ENCODE peak calls at places on chromosomes 7 and 10, in five cellular contexts. One of them, this sample, is unnamed.

GRCh38 chr10:30893208-30893607 is 138.5 kb downstream of the ZNF438 start:
- DNase-seq in H1: no peak
- DNase-seq in NT2/D1: no peak
- DNase-seq in GM12878: no peak
- DNase-seq in HepG2: no peak
- DNase-seq in this sample: no peak

GRCh38 chr7:2982401-2982800 is 61.3 kb downstream of the CARD11 start:
- DNase-seq in NT2/D1: no peak
- DNase-seq in GM12878: no peak
- DNase-seq in H1: no peak
- DNase-seq in HepG2: no peak
- DNase-seq in this sample: no peak

GRCh38 chr7:45708046-45708950 is 134.1 kb downstream of the ADCY1 start:
- DNase-seq in HepG2: no peak
- DNase-seq in GM12878: no peak
- DNase-seq in NT2/D1: no peak
- DNase-seq in H1: no peak
- DNase-seq in this sample: no peak

GRCh38 chr7:151777913-151778670 is 98.8 kb downstream of the PRKAG2 start:
- DNase-seq in NT2/D1: no peak
- DNase-seq in GM12878: no peak
- DNase-seq in H1: no peak
- DNase-seq in HepG2: no peak
- DNase-seq in this sample: no peak

GRCh38 chr7:23121175-23121574 is 15.6 kb downstream of the KLHL7 start:
- DNase-seq in NT2/D1: no peak
- DNase-seq in HepG2: no peak
- DNase-seq in GM12878: no peak
- DNase-seq in H1: no peak
- DNase-seq in this sample: no peak

GRCh38 chr10:104581884-104582603 is 59.0 kb upstream of the SORCS3 start:
- DNase-seq in GM12878: no peak
- DNase-seq in H1: no peak
- DNase-seq in HepG2: no peak
- DNase-seq in NT2/D1: no peak
- DNase-seq in this sample: no peak

GRCh38 chr7:101784275-101785127 is 32.9 kb upstream of the CUX1 start:
- DNase-seq in HepG2: peak; percentile 13
- DNase-seq in H1: no peak
- DNase-seq in GM12878: no peak
- DNase-seq in NT2/D1: no peak
- DNase-seq in this sample: no peak

GRCh38 chr7:114970732-114971131 is 48.8 kb downstream of the MDFIC start:
- DNase-seq in HepG2: no peak
- DNase-seq in GM12878: no peak
- DNase-seq in H1: no peak
- DNase-seq in NT2/D1: no peak
- DNase-seq in this sample: no peak

GRCh38 chr7:83149466-83149865 is 13.2 kb downstream of the PCLO start:
- DNase-seq in HepG2: no peak
- DNase-seq in NT2/D1: no peak
- DNase-seq in H1: no peak
- DNase-seq in GM12878: no peak
- DNase-seq in this sample: no peak

GRCh38 chr7:83153419-83153818 is 9.3 kb downstream of the PCLO start:
- DNase-seq in H1: no peak
- DNase-seq in NT2/D1: no peak
- DNase-seq in GM12878: no peak
- DNase-seq in HepG2: no peak
- DNase-seq in this sample: no peak

GRCh38 chr7:83155407-83155806 is 7.3 kb downstream of the PCLO start:
- DNase-seq in HepG2: no peak
- DNase-seq in H1: no peak
- DNase-seq in NT2/D1: no peak
- DNase-seq in GM12878: no peak
- DNase-seq in this sample: no peak

GRCh38 chr7:83148776-83149175 is 13.9 kb downstream of the PCLO start:
- DNase-seq in HepG2: no peak
- DNase-seq in H1: no peak
- DNase-seq in GM12878: no peak
- DNase-seq in NT2/D1: no peak
- DNase-seq in this sample: no peak

GRCh38 chr7:83150310-83150709 is 12.4 kb downstream of the PCLO start:
- DNase-seq in HepG2: no peak
- DNase-seq in NT2/D1: no peak
- DNase-seq in H1: no peak
- DNase-seq in GM12878: no peak
- DNase-seq in this sample: no peak
- TF ChIP-seq SUZ12 in HepG2: no peak
- TF ChIP-seq SUZ12 in NT2/D1: no peak
- TF ChIP-seq SUZ12 in H1: no peak
- TF ChIP-seq SUZ12 in GM12878: no peak
- TF ChIP-seq SUZ12 in this sample: no peak

DNA sequence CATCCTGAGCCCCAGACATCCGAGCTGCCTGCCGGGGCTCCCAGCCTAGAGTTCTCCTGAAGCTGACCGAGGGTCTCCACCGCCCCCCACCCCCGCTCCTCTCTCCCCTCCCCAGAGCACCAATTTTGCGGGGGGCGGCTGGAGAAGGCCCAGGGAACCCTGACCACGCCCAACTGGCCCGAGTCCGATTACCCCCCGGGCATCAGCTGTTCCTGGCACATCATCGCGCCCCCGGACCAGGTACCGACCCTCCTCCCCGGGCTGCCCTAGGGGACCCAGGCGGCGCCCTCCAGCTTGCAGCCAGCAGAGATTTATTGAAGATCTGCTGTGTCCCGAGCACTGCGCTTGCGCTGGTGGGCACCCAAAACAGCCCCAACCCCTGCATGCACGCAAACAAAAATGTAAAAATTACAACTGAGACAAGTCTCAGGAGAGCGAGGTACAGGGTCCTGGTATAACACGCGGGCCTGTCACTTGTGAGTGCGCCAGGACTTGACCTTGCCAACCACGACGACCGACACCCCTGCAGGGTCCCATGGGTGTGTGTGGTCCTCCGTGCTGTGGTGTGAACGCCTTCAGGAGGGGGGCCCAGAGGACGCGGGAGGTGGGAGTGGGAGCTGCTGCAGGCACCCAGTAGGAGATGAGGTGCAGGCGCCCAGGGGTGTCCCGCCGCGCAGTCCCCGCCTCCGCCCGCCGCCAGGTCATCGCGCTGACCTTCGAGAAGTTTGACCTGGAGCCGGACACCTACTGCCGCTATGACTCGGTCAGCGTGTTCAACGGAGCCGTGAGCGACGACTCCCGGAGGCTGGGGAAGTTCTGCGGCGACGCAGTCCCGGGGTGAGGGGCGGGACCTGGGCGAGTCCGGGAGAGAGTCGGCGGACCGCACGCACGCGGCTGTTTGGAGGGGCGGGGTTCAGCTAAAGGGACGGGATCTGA is 3.1 kb downstream of the PCOLCE start:
- DNase-seq in NT2/D1: no peak
- DNase-seq in HepG2: no peak
- DNase-seq in H1: no peak
- DNase-seq in GM12878: no peak
- DNase-seq in this sample: no peak
- TF ChIP-seq SUZ12 in NT2/D1: no peak
- TF ChIP-seq SUZ12 in HepG2: no peak
- TF ChIP-seq SUZ12 in H1: no peak
- TF ChIP-seq SUZ12 in GM12878: no peak
- TF ChIP-seq SUZ12 in this sample: no peak

DNA sequence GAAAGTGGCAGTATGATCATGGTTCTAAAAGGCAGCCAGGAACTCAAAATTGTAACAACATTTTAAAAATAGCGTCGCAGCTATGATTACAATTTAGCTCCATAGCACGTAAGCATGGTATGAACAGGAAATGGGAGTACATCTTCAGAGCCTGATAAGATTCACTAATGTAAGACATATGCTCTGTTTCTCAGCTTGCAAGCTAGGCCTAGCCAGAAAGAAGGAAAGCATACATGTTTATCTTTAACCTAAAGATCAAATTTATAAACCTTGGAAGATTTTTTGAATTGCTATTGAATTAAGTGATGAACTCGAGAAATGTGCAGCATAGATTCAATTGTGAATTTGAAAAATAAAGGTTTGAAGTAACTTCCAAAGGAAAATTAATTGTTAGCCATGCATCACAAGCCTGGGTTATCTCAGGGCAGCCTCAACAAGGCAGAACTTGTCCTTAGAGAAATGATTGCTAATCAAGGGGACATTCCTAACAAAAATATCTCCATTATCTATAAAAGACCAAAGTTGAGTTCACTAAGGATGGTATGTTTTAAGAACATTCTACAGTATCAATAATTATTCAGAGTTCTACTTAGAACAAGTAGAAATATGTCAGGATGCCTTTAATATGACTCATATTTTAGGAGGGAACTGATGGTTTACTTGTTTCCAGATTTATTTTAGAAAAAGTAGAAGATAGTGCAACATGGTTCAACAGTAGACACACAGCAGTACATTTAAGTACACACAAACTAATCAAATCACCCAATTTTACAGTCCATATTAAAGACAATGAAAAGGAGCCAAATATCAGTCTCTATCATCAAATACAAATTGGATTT is 38.8 kb upstream of the SEPTIN7 start:
- DNase-seq in H1: no peak
- DNase-seq in GM12878: no peak
- DNase-seq in HepG2: no peak
- DNase-seq in NT2/D1: no peak
- DNase-seq in this sample: no peak
- TF ChIP-seq SUZ12 in H1: no peak
- TF ChIP-seq SUZ12 in GM12878: no peak
- TF ChIP-seq SUZ12 in HepG2: no peak
- TF ChIP-seq SUZ12 in NT2/D1: no peak
- TF ChIP-seq SUZ12 in this sample: no peak

GRCh38 chr10:47104786-47105385 is 193.7 kb downstream of the PTPN20 start:
- DNase-seq in H1: no peak
- DNase-seq in GM12878: no peak
- DNase-seq in NT2/D1: no peak
- DNase-seq in HepG2: no peak
- DNase-seq in this sample: no peak
- TF ChIP-seq SUZ12 in H1: no peak
- TF ChIP-seq SUZ12 in GM12878: no peak
- TF ChIP-seq SUZ12 in NT2/D1: no peak
- TF ChIP-seq SUZ12 in HepG2: no peak
- TF ChIP-seq SUZ12 in this sample: no peak

This sample was measured in HEK293T.